ENCODE peak calls at places on chromosomes 2 and 18, in nine cellular contexts. One of them, this sample, is unnamed.
A peak's percentile ranks its signal among the peaks of the same experiment; 100 is the strongest.

GRCh38 chr2:73588177-73588576 is 54.0 kb downstream of the NAT8 start:
- DNase-seq in CD4-positive, alpha-beta T cell: no peak
- DNase-seq in GM19239: no peak
- DNase-seq in KBM-7: no peak
- DNase-seq in skeletal muscle cell: no peak
- DNase-seq in activated naive CD4-positive, alpha-beta T cell treated with anti-CD3 and anti-CD28 coated beads, Interleukin-2, amount 10 ng/mL, durations not matched to agents 7 days and 5 days: no peak
- DNase-seq in posterior vena cava: no peak
- DNase-seq in right lobe of liver: no peak
- DNase-seq in AML-193: no peak
- DNase-seq in this sample: no peak

GRCh38 chr18:35039633-35040032 is 1.6 kb upstream of the MAPRE2 start:
- DNase-seq in activated naive CD4-positive, alpha-beta T cell treated with anti-CD3 and anti-CD28 coated beads, Interleukin-2, amount 10 ng/mL, durations not matched to agents 7 days and 5 days: no peak
- DNase-seq in skeletal muscle cell: no peak
- DNase-seq in right lobe of liver: no peak
- DNase-seq in CD4-positive, alpha-beta T cell: no peak
- DNase-seq in GM19239: no peak
- DNase-seq in KBM-7: no peak
- DNase-seq in AML-193: no peak
- DNase-seq in posterior vena cava: no peak
- DNase-seq in this sample: no peak

GRCh38 chr2:63484481-63484880 is 103.8 kb downstream of the WDPCP start:
- DNase-seq in skeletal muscle cell: no peak
- DNase-seq in KBM-7: no peak
- DNase-seq in CD4-positive, alpha-beta T cell: no peak
- DNase-seq in activated naive CD4-positive, alpha-beta T cell treated with anti-CD3 and anti-CD28 coated beads, Interleukin-2, amount 10 ng/mL, durations not matched to agents 7 days and 5 days: no peak
- DNase-seq in GM19239: no peak
- DNase-seq in posterior vena cava: no peak
- DNase-seq in right lobe of liver: no peak
- DNase-seq in AML-193: no peak
- DNase-seq in this sample: no peak

GRCh38 chr18:79884963-79885728 is 66.3 kb downstream of the SLC66A2 start:
- DNase-seq in posterior vena cava: no peak
- DNase-seq in skeletal muscle cell: no peak
- DNase-seq in AML-193: no peak
- DNase-seq in KBM-7: no peak
- DNase-seq in CD4-positive, alpha-beta T cell: no peak
- DNase-seq in activated naive CD4-positive, alpha-beta T cell treated with anti-CD3 and anti-CD28 coated beads, Interleukin-2, amount 10 ng/mL, durations not matched to agents 7 days and 5 days: no peak
- DNase-seq in GM19239: no peak
- DNase-seq in right lobe of liver: no peak
- DNase-seq in this sample: peak; percentile 48

GRCh38 chr18:45567123-45567522 is 48.2 kb upstream of the SLC14A2 start:
- DNase-seq in AML-193: no peak
- DNase-seq in posterior vena cava: no peak
- DNase-seq in GM19239: no peak
- DNase-seq in skeletal muscle cell: no peak
- DNase-seq in CD4-positive, alpha-beta T cell: no peak
- DNase-seq in activated naive CD4-positive, alpha-beta T cell treated with anti-CD3 and anti-CD28 coated beads, Interleukin-2, amount 10 ng/mL, durations not matched to agents 7 days and 5 days: no peak
- DNase-seq in KBM-7: no peak
- DNase-seq in right lobe of liver: no peak
- DNase-seq in this sample: no peak

GRCh38 chr2:62586981-62587380 is 81.0 kb upstream of the TMEM17 start:
- DNase-seq in right lobe of liver: no peak
- DNase-seq in activated naive CD4-positive, alpha-beta T cell treated with anti-CD3 and anti-CD28 coated beads, Interleukin-2, amount 10 ng/mL, durations not matched to agents 7 days and 5 days: no peak
- DNase-seq in skeletal muscle cell: peak; percentile 20
- DNase-seq in KBM-7: no peak
- DNase-seq in posterior vena cava: no peak
- DNase-seq in AML-193: no peak
- DNase-seq in CD4-positive, alpha-beta T cell: no peak
- DNase-seq in GM19239: no peak
- DNase-seq in this sample: no peak

GRCh38 chr2:46816846-46817726 is 98.5 kb downstream of the MCFD2 start:
- DNase-seq in posterior vena cava: no peak
- DNase-seq in KBM-7: no peak
- DNase-seq in skeletal muscle cell: no peak
- DNase-seq in GM19239: no peak
- DNase-seq in AML-193: no peak
- DNase-seq in right lobe of liver: no peak
- DNase-seq in activated naive CD4-positive, alpha-beta T cell treated with anti-CD3 and anti-CD28 coated beads, Interleukin-2, amount 10 ng/mL, durations not matched to agents 7 days and 5 days: no peak
- DNase-seq in CD4-positive, alpha-beta T cell: no peak
- DNase-seq in this sample: no peak

GRCh38 chr2:216583157-216583556 is 50.1 kb upstream of the IGFBP2 start:
- DNase-seq in GM19239: no peak
- DNase-seq in posterior vena cava: no peak
- DNase-seq in CD4-positive, alpha-beta T cell: no peak
- DNase-seq in AML-193: no peak
- DNase-seq in right lobe of liver: no peak
- DNase-seq in activated naive CD4-positive, alpha-beta T cell treated with anti-CD3 and anti-CD28 coated beads, Interleukin-2, amount 10 ng/mL, durations not matched to agents 7 days and 5 days: no peak
- DNase-seq in skeletal muscle cell: peak; percentile 76
- DNase-seq in KBM-7: no peak
- DNase-seq in this sample: no peak

GRCh38 chr2:229713371-229714079 is 830 bp downstream of the DNER start:
- DNase-seq in activated naive CD4-positive, alpha-beta T cell treated with anti-CD3 and anti-CD28 coated beads, Interleukin-2, amount 10 ng/mL, durations not matched to agents 7 days and 5 days: peak; percentile 30
- DNase-seq in CD4-positive, alpha-beta T cell: no peak
- DNase-seq in posterior vena cava: no peak
- DNase-seq in KBM-7: no peak
- DNase-seq in AML-193: no peak
- DNase-seq in right lobe of liver: no peak
- DNase-seq in skeletal muscle cell: no peak
- DNase-seq in GM19239: peak; percentile 10
- DNase-seq in this sample: no peak

GRCh38 chr2:86818967-86819366 is 28.3 kb upstream of the CD8A start:
- DNase-seq in KBM-7: no peak
- DNase-seq in posterior vena cava: no peak
- DNase-seq in activated naive CD4-positive, alpha-beta T cell treated with anti-CD3 and anti-CD28 coated beads, Interleukin-2, amount 10 ng/mL, durations not matched to agents 7 days and 5 days: no peak
- DNase-seq in skeletal muscle cell: no peak
- DNase-seq in CD4-positive, alpha-beta T cell: no peak
- DNase-seq in GM19239: no peak
- DNase-seq in AML-193: no peak
- DNase-seq in right lobe of liver: no peak
- DNase-seq in this sample: no peak

GRCh38 chr2:28413152-28413895 is 20.7 kb downstream of the FOSL2 start:
- DNase-seq in right lobe of liver: no peak
- DNase-seq in skeletal muscle cell: peak; percentile 65
- DNase-seq in GM19239: no peak
- DNase-seq in posterior vena cava: peak; percentile 81
- DNase-seq in AML-193: no peak
- DNase-seq in KBM-7: peak; percentile 2
- DNase-seq in CD4-positive, alpha-beta T cell: no peak
- DNase-seq in activated naive CD4-positive, alpha-beta T cell treated with anti-CD3 and anti-CD28 coated beads, Interleukin-2, amount 10 ng/mL, durations not matched to agents 7 days and 5 days: no peak
- DNase-seq in this sample: peak; percentile 64

GRCh38 chr2:178553047-178553446 is 72.8 kb downstream of the PLEKHA3 start:
- DNase-seq in right lobe of liver: no peak
- DNase-seq in CD4-positive, alpha-beta T cell: no peak
- DNase-seq in activated naive CD4-positive, alpha-beta T cell treated with anti-CD3 and anti-CD28 coated beads, Interleukin-2, amount 10 ng/mL, durations not matched to agents 7 days and 5 days: no peak
- DNase-seq in KBM-7: no peak
- DNase-seq in AML-193: no peak
- DNase-seq in skeletal muscle cell: peak; percentile 79
- DNase-seq in GM19239: no peak
- DNase-seq in posterior vena cava: no peak
- DNase-seq in this sample: no peak

GRCh38 chr2:203681978-203682377 is 24.5 kb upstream of the CD28 start:
- DNase-seq in KBM-7: no peak
- DNase-seq in GM19239: no peak
- DNase-seq in AML-193: no peak
- DNase-seq in posterior vena cava: no peak
- DNase-seq in right lobe of liver: no peak
- DNase-seq in CD4-positive, alpha-beta T cell: no peak
- DNase-seq in activated naive CD4-positive, alpha-beta T cell treated with anti-CD3 and anti-CD28 coated beads, Interleukin-2, amount 10 ng/mL, durations not matched to agents 7 days and 5 days: no peak
- DNase-seq in skeletal muscle cell: no peak
- DNase-seq in this sample: no peak

GRCh38 chr2:46970334-46971288 is 55.0 kb upstream of the MCFD2 start:
- DNase-seq in CD4-positive, alpha-beta T cell: no peak
- DNase-seq in AML-193: peak; percentile 80
- DNase-seq in KBM-7: peak; percentile 76
- DNase-seq in activated naive CD4-positive, alpha-beta T cell treated with anti-CD3 and anti-CD28 coated beads, Interleukin-2, amount 10 ng/mL, durations not matched to agents 7 days and 5 days: no peak
- DNase-seq in GM19239: no peak
- DNase-seq in posterior vena cava: peak; percentile 84
- DNase-seq in right lobe of liver: peak; percentile 78
- DNase-seq in skeletal muscle cell: no peak
- DNase-seq in this sample: no peak

GRCh38 chr2:104028066-104028465 is 825.8 kb upstream of the POU3F3 start:
- DNase-seq in skeletal muscle cell: no peak
- DNase-seq in GM19239: no peak
- DNase-seq in AML-193: no peak
- DNase-seq in KBM-7: no peak
- DNase-seq in CD4-positive, alpha-beta T cell: no peak
- DNase-seq in posterior vena cava: no peak
- DNase-seq in activated naive CD4-positive, alpha-beta T cell treated with anti-CD3 and anti-CD28 coated beads, Interleukin-2, amount 10 ng/mL, durations not matched to agents 7 days and 5 days: no peak
- DNase-seq in right lobe of liver: no peak
- DNase-seq in this sample: no peak

GRCh38 chr2:228522977-228523376 is 341.5 kb upstream of the SPHKAP start:
- DNase-seq in posterior vena cava: no peak
- DNase-seq in right lobe of liver: no peak
- DNase-seq in KBM-7: no peak
- DNase-seq in AML-193: no peak
- DNase-seq in skeletal muscle cell: no peak
- DNase-seq in GM19239: no peak
- DNase-seq in activated naive CD4-positive, alpha-beta T cell treated with anti-CD3 and anti-CD28 coated beads, Interleukin-2, amount 10 ng/mL, durations not matched to agents 7 days and 5 days: no peak
- DNase-seq in CD4-positive, alpha-beta T cell: no peak
- DNase-seq in this sample: no peak

GRCh38 chr2:148020036-148020357 is 540 bp downstream of the ORC4 start:
- DNase-seq in AML-193: peak; percentile 9
- DNase-seq in right lobe of liver: no peak
- DNase-seq in activated naive CD4-positive, alpha-beta T cell treated with anti-CD3 and anti-CD28 coated beads, Interleukin-2, amount 10 ng/mL, durations not matched to agents 7 days and 5 days: no peak
- DNase-seq in GM19239: no peak
- DNase-seq in CD4-positive, alpha-beta T cell: no peak
- DNase-seq in KBM-7: no peak
- DNase-seq in skeletal muscle cell: peak; percentile 4
- DNase-seq in posterior vena cava: no peak
- DNase-seq in this sample: no peak

GRCh38 chr2:205706769-205707375 is 24.6 kb downstream of the NRP2 start:
- DNase-seq in posterior vena cava: peak; percentile 92
- DNase-seq in skeletal muscle cell: peak; percentile 84
- DNase-seq in KBM-7: peak; percentile 89
- DNase-seq in activated naive CD4-positive, alpha-beta T cell treated with anti-CD3 and anti-CD28 coated beads, Interleukin-2, amount 10 ng/mL, durations not matched to agents 7 days and 5 days: peak; percentile 64
- DNase-seq in right lobe of liver: peak; percentile 46
- DNase-seq in GM19239: peak; percentile 34
- DNase-seq in CD4-positive, alpha-beta T cell: peak; percentile 29
- DNase-seq in AML-193: peak; percentile 62
- DNase-seq in this sample: no peak

GRCh38 chr2:211259831-211260476 is 703.6 kb downstream of the CPS1 start:
- DNase-seq in GM19239: no peak
- DNase-seq in AML-193: no peak
- DNase-seq in posterior vena cava: no peak
- DNase-seq in skeletal muscle cell: no peak
- DNase-seq in right lobe of liver: no peak
- DNase-seq in activated naive CD4-positive, alpha-beta T cell treated with anti-CD3 and anti-CD28 coated beads, Interleukin-2, amount 10 ng/mL, durations not matched to agents 7 days and 5 days: no peak
- DNase-seq in KBM-7: no peak
- DNase-seq in CD4-positive, alpha-beta T cell: no peak
- DNase-seq in this sample: no peak

GRCh38 chr2:173858297-173858731 is 106.9 kb downstream of the SP3 start:
- DNase-seq in KBM-7: peak; percentile 40
- DNase-seq in posterior vena cava: no peak
- DNase-seq in activated naive CD4-positive, alpha-beta T cell treated with anti-CD3 and anti-CD28 coated beads, Interleukin-2, amount 10 ng/mL, durations not matched to agents 7 days and 5 days: no peak
- DNase-seq in AML-193: no peak
- DNase-seq in GM19239: peak; percentile 5
- DNase-seq in right lobe of liver: no peak
- DNase-seq in CD4-positive, alpha-beta T cell: no peak
- DNase-seq in skeletal muscle cell: no peak
- DNase-seq in this sample: no peak

GRCh38 chr2:18949871-18950597 is 360.7 kb upstream of the NT5C1B start:
- DNase-seq in GM19239: no peak
- DNase-seq in AML-193: no peak
- DNase-seq in right lobe of liver: no peak
- DNase-seq in activated naive CD4-positive, alpha-beta T cell treated with anti-CD3 and anti-CD28 coated beads, Interleukin-2, amount 10 ng/mL, durations not matched to agents 7 days and 5 days: no peak
- DNase-seq in KBM-7: no peak
- DNase-seq in skeletal muscle cell: peak; percentile 60
- DNase-seq in CD4-positive, alpha-beta T cell: no peak
- DNase-seq in posterior vena cava: no peak
- DNase-seq in this sample: no peak